ENCODE peak calls at places on chromosome 13, in eight cellular contexts. One of them, this sample, is unnamed.
A peak's percentile ranks its signal among the peaks of the same experiment; 100 is the strongest.

GRCh38 chr13:111904701-111905608 is 162.0 kb upstream of the SOX1 start:
- DNase-seq in aorta: no peak
- DNase-seq in endothelial cell of umbilical vein: no peak
- DNase-seq in ovary: no peak
- DNase-seq in cardiac muscle cell: no peak
- DNase-seq in CD8-positive, alpha-beta memory T cell: no peak
- DNase-seq in AG04450: no peak
- DNase-seq in PC-3: no peak
- DNase-seq in this sample: no peak

GRCh38 chr13:97319088-97319487 is 97.0 kb downstream of the MBNL2 start:
- DNase-seq in aorta: no peak
- DNase-seq in PC-3: no peak
- DNase-seq in CD8-positive, alpha-beta memory T cell: no peak
- DNase-seq in AG04450: no peak
- DNase-seq in ovary: no peak
- DNase-seq in endothelial cell of umbilical vein: no peak
- DNase-seq in cardiac muscle cell: no peak
- DNase-seq in this sample: no peak

GRCh38 chr13:24142886-24143285 is 17.6 kb upstream of the SPATA13 start:
- DNase-seq in endothelial cell of umbilical vein: peak; percentile 66
- DNase-seq in CD8-positive, alpha-beta memory T cell: no peak
- DNase-seq in aorta: no peak
- DNase-seq in cardiac muscle cell: no peak
- DNase-seq in ovary: no peak
- DNase-seq in PC-3: no peak
- DNase-seq in AG04450: no peak
- DNase-seq in this sample: no peak

GRCh38 chr13:102726430-102726829 is 31.6 kb upstream of the METTL21C start:
- DNase-seq in PC-3: peak; percentile 47
- DNase-seq in aorta: no peak
- DNase-seq in endothelial cell of umbilical vein: no peak
- DNase-seq in CD8-positive, alpha-beta memory T cell: no peak
- DNase-seq in AG04450: no peak
- DNase-seq in ovary: no peak
- DNase-seq in cardiac muscle cell: no peak
- DNase-seq in this sample: peak; percentile 39

GRCh38 chr13:59480398-59480797 is 683.3 kb downstream of the DIAPH3 start:
- DNase-seq in AG04450: no peak
- DNase-seq in endothelial cell of umbilical vein: no peak
- DNase-seq in aorta: no peak
- DNase-seq in CD8-positive, alpha-beta memory T cell: no peak
- DNase-seq in PC-3: no peak
- DNase-seq in cardiac muscle cell: no peak
- DNase-seq in ovary: no peak
- DNase-seq in this sample: no peak

GRCh38 chr13:41944635-41945401 is 16.1 kb downstream of the VWA8 start:
- DNase-seq in PC-3: peak; percentile 20
- DNase-seq in aorta: no peak
- DNase-seq in endothelial cell of umbilical vein: no peak
- DNase-seq in ovary: no peak
- DNase-seq in cardiac muscle cell: no peak
- DNase-seq in AG04450: no peak
- DNase-seq in CD8-positive, alpha-beta memory T cell: no peak
- DNase-seq in this sample: no peak

GRCh38 chr13:33033361-33033812 is 17.2 kb downstream of the KL start:
- DNase-seq in cardiac muscle cell: peak; percentile 13
- DNase-seq in endothelial cell of umbilical vein: no peak
- DNase-seq in aorta: no peak
- DNase-seq in PC-3: no peak
- DNase-seq in ovary: no peak
- DNase-seq in CD8-positive, alpha-beta memory T cell: no peak
- DNase-seq in AG04450: no peak
- DNase-seq in this sample: no peak

GRCh38 chr13:21232599-21232998 is 56.1 kb downstream of the MRPL57 start:
- DNase-seq in aorta: no peak
- DNase-seq in cardiac muscle cell: no peak
- DNase-seq in ovary: no peak
- DNase-seq in AG04450: no peak
- DNase-seq in CD8-positive, alpha-beta memory T cell: no peak
- DNase-seq in endothelial cell of umbilical vein: no peak
- DNase-seq in PC-3: no peak
- DNase-seq in this sample: no peak

GRCh38 chr13:38979891-38980627 is 10.6 kb downstream of the STOML3 start:
- DNase-seq in cardiac muscle cell: peak; percentile 8
- DNase-seq in AG04450: no peak
- DNase-seq in PC-3: no peak
- DNase-seq in endothelial cell of umbilical vein: no peak
- DNase-seq in aorta: no peak
- DNase-seq in CD8-positive, alpha-beta memory T cell: no peak
- DNase-seq in ovary: no peak
- DNase-seq in this sample: no peak

GRCh38 chr13:68850160-68850559 is 1257.5 kb upstream of the ATXN8OS start:
- DNase-seq in endothelial cell of umbilical vein: no peak
- DNase-seq in aorta: no peak
- DNase-seq in CD8-positive, alpha-beta memory T cell: no peak
- DNase-seq in AG04450: no peak
- DNase-seq in ovary: no peak
- DNase-seq in cardiac muscle cell: no peak
- DNase-seq in PC-3: peak; percentile 2
- DNase-seq in this sample: no peak

GRCh38 chr13:38967446-38967845 is 23.2 kb downstream of the STOML3 start:
- DNase-seq in aorta: no peak
- DNase-seq in AG04450: no peak
- DNase-seq in endothelial cell of umbilical vein: no peak
- DNase-seq in ovary: no peak
- DNase-seq in PC-3: no peak
- DNase-seq in CD8-positive, alpha-beta memory T cell: no peak
- DNase-seq in cardiac muscle cell: no peak
- DNase-seq in this sample: no peak

GRCh38 chr13:102769679-102770078 is 3.9 kb downstream of the TEX30 start:
- DNase-seq in aorta: no peak
- DNase-seq in CD8-positive, alpha-beta memory T cell: no peak
- DNase-seq in AG04450: no peak
- DNase-seq in ovary: no peak
- DNase-seq in endothelial cell of umbilical vein: no peak
- DNase-seq in PC-3: peak; percentile 3
- DNase-seq in cardiac muscle cell: no peak
- DNase-seq in this sample: peak; percentile 11

GRCh38 chr13:106354961-106355360 is 180.5 kb downstream of the EFNB2 start:
- DNase-seq in cardiac muscle cell: no peak
- DNase-seq in CD8-positive, alpha-beta memory T cell: no peak
- DNase-seq in ovary: no peak
- DNase-seq in aorta: no peak
- DNase-seq in PC-3: no peak
- DNase-seq in endothelial cell of umbilical vein: no peak
- DNase-seq in AG04450: no peak
- DNase-seq in this sample: peak; percentile 19

GRCh38 chr13:25901460-25902376 is 150.1 kb downstream of the SHISA2 start:
- DNase-seq in endothelial cell of umbilical vein: peak; percentile 55
- DNase-seq in CD8-positive, alpha-beta memory T cell: no peak
- DNase-seq in AG04450: no peak
- DNase-seq in PC-3: peak; percentile 96
- DNase-seq in cardiac muscle cell: no peak
- DNase-seq in ovary: no peak
- DNase-seq in aorta: no peak
- DNase-seq in this sample: peak; percentile 96

GRCh38 chr13:98481511-98481951 is 95.4 kb downstream of the STK24 start:
- DNase-seq in endothelial cell of umbilical vein: no peak
- DNase-seq in PC-3: no peak
- DNase-seq in cardiac muscle cell: no peak
- DNase-seq in aorta: no peak
- DNase-seq in ovary: no peak
- DNase-seq in AG04450: no peak
- DNase-seq in CD8-positive, alpha-beta memory T cell: no peak
- DNase-seq in this sample: no peak

GRCh38 chr13:80527400-80527799 is 186.5 kb upstream of the SPRY2 start:
- DNase-seq in endothelial cell of umbilical vein: peak; percentile 46
- DNase-seq in AG04450: no peak
- DNase-seq in CD8-positive, alpha-beta memory T cell: no peak
- DNase-seq in cardiac muscle cell: no peak
- DNase-seq in aorta: no peak
- DNase-seq in ovary: no peak
- DNase-seq in PC-3: no peak
- DNase-seq in this sample: no peak

GRCh38 chr13:111449041-111449440 is 128.6 kb downstream of the TEX29 start:
- DNase-seq in cardiac muscle cell: no peak
- DNase-seq in CD8-positive, alpha-beta memory T cell: no peak
- DNase-seq in AG04450: no peak
- DNase-seq in PC-3: no peak
- DNase-seq in endothelial cell of umbilical vein: no peak
- DNase-seq in ovary: no peak
- DNase-seq in aorta: no peak
- DNase-seq in this sample: peak; percentile 1

GRCh38 chr13:44426461-44426860 is 52.8 kb downstream of the SERP2 start:
- DNase-seq in PC-3: no peak
- DNase-seq in endothelial cell of umbilical vein: no peak
- DNase-seq in CD8-positive, alpha-beta memory T cell: no peak
- DNase-seq in ovary: no peak
- DNase-seq in AG04450: no peak
- DNase-seq in aorta: no peak
- DNase-seq in cardiac muscle cell: no peak
- DNase-seq in this sample: no peak

GRCh38 chr13:90562388-90562787 is 785.1 kb upstream of the MIR17HG start:
- DNase-seq in endothelial cell of umbilical vein: no peak
- DNase-seq in CD8-positive, alpha-beta memory T cell: no peak
- DNase-seq in PC-3: no peak
- DNase-seq in aorta: no peak
- DNase-seq in cardiac muscle cell: no peak
- DNase-seq in AG04450: no peak
- DNase-seq in ovary: no peak
- DNase-seq in this sample: peak; percentile 6

GRCh38 chr13:88051746-88052482 is 380.7 kb downstream of the SLITRK5 start:
- DNase-seq in aorta: no peak
- DNase-seq in cardiac muscle cell: no peak
- DNase-seq in endothelial cell of umbilical vein: no peak
- DNase-seq in AG04450: no peak
- DNase-seq in CD8-positive, alpha-beta memory T cell: no peak
- DNase-seq in ovary: no peak
- DNase-seq in PC-3: no peak
- DNase-seq in this sample: no peak

GRCh38 chr13:50651916-50652315 is 191.6 kb downstream of the DLEU7 start:
- DNase-seq in aorta: no peak
- DNase-seq in AG04450: no peak
- DNase-seq in cardiac muscle cell: no peak
- DNase-seq in ovary: no peak
- DNase-seq in PC-3: no peak
- DNase-seq in CD8-positive, alpha-beta memory T cell: no peak
- DNase-seq in endothelial cell of umbilical vein: no peak
- DNase-seq in this sample: no peak
- H3K27ac ChIP-seq in aorta: no peak overlapping the region
- H3K27ac ChIP-seq in AG04450: no peak overlapping the region
- H3K27ac ChIP-seq in cardiac muscle cell: no peak overlapping the region
- H3K27ac ChIP-seq in ovary: no peak overlapping the region
- H3K27ac ChIP-seq in PC-3: no peak overlapping the region
- H3K27ac ChIP-seq in CD8-positive, alpha-beta memory T cell: no peak overlapping the region
- H3K27ac ChIP-seq in endothelial cell of umbilical vein: no peak overlapping the region
- H3K27ac ChIP-seq in this sample: no peak overlapping the region

DNA sequence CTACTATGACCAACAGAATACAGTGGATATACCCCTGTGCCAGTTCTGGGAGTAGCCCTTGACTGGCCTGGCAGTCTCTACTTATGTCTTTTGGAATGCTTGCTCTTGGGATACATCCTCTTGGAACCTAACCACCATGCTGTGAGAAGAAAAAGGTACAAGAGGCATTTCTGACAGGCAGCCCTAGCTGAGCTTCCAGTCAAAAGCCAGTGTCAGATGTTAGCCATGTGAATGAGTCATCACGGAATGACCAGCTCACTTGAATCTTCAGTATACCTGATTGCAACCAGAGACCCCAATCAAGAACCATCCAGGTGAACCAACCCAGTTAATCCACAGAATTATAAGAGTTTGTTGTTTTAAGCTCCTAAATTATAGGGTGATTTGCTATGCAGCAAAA is 4.1 kb downstream of the CCDC169 start:
- DNase-seq in cardiac muscle cell: no peak
- DNase-seq in aorta: no peak
- DNase-seq in ovary: no peak
- DNase-seq in endothelial cell of umbilical vein: no peak
- DNase-seq in AG04450: no peak
- DNase-seq in CD8-positive, alpha-beta memory T cell: no peak
- DNase-seq in PC-3: no peak
- DNase-seq in this sample: no peak
- H3K27me3 ChIP-seq in cardiac muscle cell: no peaks in the 10 kb centered on the region
- H3K27me3 ChIP-seq in aorta: no peaks in the 10 kb centered on the region
- H3K27me3 ChIP-seq in ovary: no peaks in the 10 kb centered on the region
- H3K27me3 ChIP-seq in endothelial cell of umbilical vein: no peaks in the 10 kb centered on the region
- H3K27me3 ChIP-seq in AG04450: no peaks in the 10 kb centered on the region
- H3K27me3 ChIP-seq in CD8-positive, alpha-beta memory T cell: no peaks in the 10 kb centered on the region
- H3K27me3 ChIP-seq in PC-3: no peaks in the 10 kb centered on the region
- H3K27me3 ChIP-seq in this sample: no peaks in the 10 kb centered on the region

GRCh38 chr13:78383899-78384298 is 219.5 kb downstream of the POU4F1 start:
- DNase-seq in CD8-positive, alpha-beta memory T cell: no peak
- DNase-seq in AG04450: no peak
- DNase-seq in aorta: no peak
- DNase-seq in endothelial cell of umbilical vein: no peak
- DNase-seq in cardiac muscle cell: no peak
- DNase-seq in ovary: no peak
- DNase-seq in PC-3: no peak
- DNase-seq in this sample: no peak

GRCh38 chr13:78376822-78377221 is 226.5 kb downstream of the POU4F1 start:
- DNase-seq in aorta: no peak
- DNase-seq in PC-3: no peak
- DNase-seq in AG04450: no peak
- DNase-seq in cardiac muscle cell: no peak
- DNase-seq in CD8-positive, alpha-beta memory T cell: no peak
- DNase-seq in endothelial cell of umbilical vein: no peak
- DNase-seq in ovary: no peak
- DNase-seq in this sample: no peak

GRCh38 chr13:78382946-78383542 is 220.3 kb downstream of the POU4F1 start:
- DNase-seq in CD8-positive, alpha-beta memory T cell: no peak
- DNase-seq in cardiac muscle cell: no peak
- DNase-seq in PC-3: no peak
- DNase-seq in AG04450: no peak
- DNase-seq in ovary: no peak
- DNase-seq in endothelial cell of umbilical vein: peak; percentile 6
- DNase-seq in aorta: no peak
- DNase-seq in this sample: no peak

GRCh38 chr13:78382481-78382880 is 220.9 kb downstream of the POU4F1 start:
- DNase-seq in aorta: no peak
- DNase-seq in AG04450: no peak
- DNase-seq in CD8-positive, alpha-beta memory T cell: no peak
- DNase-seq in ovary: no peak
- DNase-seq in endothelial cell of umbilical vein: no peak
- DNase-seq in cardiac muscle cell: no peak
- DNase-seq in PC-3: no peak
- DNase-seq in this sample: no peak
- H3K27ac ChIP-seq in aorta: no peak overlapping the region
- H3K27ac ChIP-seq in AG04450: no peak overlapping the region
- H3K27ac ChIP-seq in CD8-positive, alpha-beta memory T cell: no peak overlapping the region
- H3K27ac ChIP-seq in ovary: no peak overlapping the region
- H3K27ac ChIP-seq in endothelial cell of umbilical vein: no peak overlapping the region
- H3K27ac ChIP-seq in cardiac muscle cell: no peak overlapping the region
- H3K27ac ChIP-seq in PC-3: no peak overlapping the region
- H3K27ac ChIP-seq in this sample: no peak overlapping the region

DNA sequence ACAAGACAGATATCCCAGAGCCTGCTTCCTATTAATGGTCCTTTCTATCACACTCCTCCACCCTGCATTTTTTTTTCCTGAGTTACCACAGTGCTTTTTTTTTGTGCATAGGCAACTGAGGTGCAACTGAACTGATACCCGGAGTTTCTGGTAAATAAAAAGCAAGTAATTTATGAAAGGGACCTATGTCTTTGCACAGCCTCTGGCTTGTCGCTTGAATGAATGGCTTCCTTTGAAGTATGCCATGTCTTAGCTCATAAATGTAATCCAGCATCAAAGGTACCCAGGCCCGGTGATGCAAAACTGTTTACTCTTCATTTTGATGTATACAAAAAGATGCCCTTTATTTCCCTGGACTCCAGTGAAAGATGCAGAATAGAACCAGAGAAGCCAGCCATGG is 31.8 kb downstream of the GSX1 start:
- DNase-seq in AG04450: no peak
- DNase-seq in ovary: no peak
- DNase-seq in cardiac muscle cell: no peak
- DNase-seq in aorta: no peak
- DNase-seq in CD8-positive, alpha-beta memory T cell: no peak
- DNase-seq in endothelial cell of umbilical vein: no peak
- DNase-seq in PC-3: no peak
- DNase-seq in this sample: no peak
- H3K27me3 ChIP-seq in AG04450: peaks cover 37% of the 10 kb centered on the region
- H3K27me3 ChIP-seq in ovary: no peaks in the 10 kb centered on the region
- H3K27me3 ChIP-seq in cardiac muscle cell: peaks cover 96% of the 10 kb centered on the region
- H3K27me3 ChIP-seq in aorta: no peaks in the 10 kb centered on the region
- H3K27me3 ChIP-seq in CD8-positive, alpha-beta memory T cell: peaks cover 7% of the 10 kb centered on the region
- H3K27me3 ChIP-seq in endothelial cell of umbilical vein: peaks cover 42% of the 10 kb centered on the region
- H3K27me3 ChIP-seq in PC-3: peaks cover 53% of the 10 kb centered on the region
- H3K27me3 ChIP-seq in this sample: peaks cover 17% of the 10 kb centered on the region